ENCODE peak calls at places on chromosomes 11 and 22, in six cellular contexts. X is stromal cell of bone marrow; Q is type B pancreatic cell; E is CD8-positive, alpha-beta T cell; M is stimulated activated effector memory CD8-positive, alpha-beta T cell treated with anti-CD3 and anti-CD28 coated beads, Interleukin-12 subunit alpha, Interleukin-12 subunit beta, amount 100 ng/mL, for 72 hours; Y is HFF-Myc. U is an unnamed sample.

GRCh38 chr11:15006139-15006759 is 34.1 kb upstream of the CALCA start:
- DNase-seq in X (peak), E (no peak), Y (peak), M (no peak), Q (no peak), U (no peak)

GRCh38 chr11:56331861-56332491 is 13.9 kb upstream of the OR8K1 start:
- DNase-seq in Q (peak), X (no peak), Y (no peak), E (no peak), M (no peak), U (no peak)

GRCh38 chr11:73384871-73385692 is 8.9 kb downstream of the RELT start:
- DNase-seq in Y (no peak), Q (no peak), M (no peak), E (no peak), X (no peak), U (no peak)

GRCh38 chr11:116716617-116717016 is 56.2 kb downstream of the BUD13 start:
- DNase-seq in X (no peak), M (no peak), Q (no peak), E (no peak), Y (no peak), U (no peak)

GRCh38 chr11:92854952-92855351 is 114.5 kb upstream of the MTNR1B start:
- DNase-seq in X (no peak), Q (no peak), E (no peak), Y (no peak), M (no peak), U (no peak)

GRCh38 chr11:3122775-3123201 is 42.3 kb downstream of the OSBPL5 start:
- DNase-seq in Y (no peak), M (no peak), X (no peak), Q (no peak), E (no peak), U (no peak)

GRCh38 chr11:113475160-113475761 is at the start of gene DRD2:
- DNase-seq in M (no peak), Q (no peak), E (no peak), Y (no peak), X (no peak), U (no peak)

GRCh38 chr11:46075168-46075567 is 46.1 kb downstream of the PHF21A start:
- DNase-seq in Y (peak), E (no peak), Q (no peak), M (no peak), X (no peak), U (no peak)

GRCh38 chr11:17927643-17928343 is 85.1 kb downstream of the SERGEF start:
- DNase-seq in Q (no peak), M (no peak), X (peak), E (no peak), Y (peak), U (peak)

GRCh38 chr11:102783016-102783415 is 2.6 kb upstream of the MMP10 start:
- DNase-seq in M (no peak), Y (no peak), X (no peak), E (no peak), Q (no peak), U (no peak)

GRCh38 chr22:26673485-26673884 is 16.1 kb downstream of the MIAT start:
- DNase-seq in X (no peak), E (no peak), Q (no peak), M (no peak), Y (no peak), U (no peak)

GRCh38 chr11:126408496-126408895 is 53.0 kb downstream of the ST3GAL4 start:
- DNase-seq in Y (no peak), X (no peak), E (no peak), Q (no peak), M (no peak), U (no peak)

GRCh38 chr11:36352919-36353318 is 56.8 kb downstream of the PRR5L start:
- DNase-seq in Y (no peak), M (peak), E (peak), X (no peak), Q (no peak), U (no peak)

GRCh38 chr11:110349109-110349996 is 52.9 kb upstream of the RDX start:
- DNase-seq in Q (no peak), E (no peak), Y (no peak), M (peak), X (no peak), U (no peak)

GRCh38 chr11:74650498-74650897 is 58.1 kb downstream of the POLD3 start:
- DNase-seq in E (no peak), M (no peak), X (no peak), Y (peak), Q (no peak), U (peak)

U was measured in AG09319.